ENCODE peak calls at places on chromosomes 13 and 19, in four cellular contexts. W is PC-9, A is GM23248, P is IMR-90. T is an unnamed sample.

GRCh38 chr19:57351867-57352266 is 796 bp downstream of the ZNF304 start:
- DNase-seq in A (peak; percentile 69), W (no peak), P (peak; percentile 4), T (peak; percentile 8)

GRCh38 chr19:56942749-56943148 is 102.2 kb upstream of the PEG3 start:
- DNase-seq in A (peak; percentile 2), P (no peak), W (no peak), T (peak; percentile 1)

GRCh38 chr19:23093832-23094231 is 23.0 kb upstream of the ZNF730 start:
- DNase-seq in P (no peak), A (no peak), W (no peak), T (no peak)

GRCh38 chr13:22175211-22175610 is 504.3 kb downstream of the FGF9 start:
- DNase-seq in W (no peak), P (no peak), A (no peak), T (no peak)

GRCh38 chr19:4455742-4456565 is 1.6 kb downstream of the UBXN6 start:
- DNase-seq in W (no peak), P (peak; percentile 84), A (peak; percentile 92), T (peak; percentile 57)

GRCh38 chr13:47696677-47697076 is 304.4 kb downstream of the SUCLA2 start:
- DNase-seq in P (no peak), A (no peak), W (no peak), T (no peak)

GRCh38 chr19:53212703-53213320 is 19.7 kb upstream of the ZNF665 start:
- DNase-seq in P (no peak), A (no peak), W (no peak), T (no peak)

GRCh38 chr19:412356-413355 is 3.7 kb upstream of the C2CD4C start:
- DNase-seq in W (no peak), P (no peak), A (no peak), T (no peak)

GRCh38 chr19:2887391-2887914 is 13.3 kb upstream of the ZNF57 start:
- DNase-seq in A (peak; percentile 80), P (peak; percentile 61), W (no peak), T (peak; percentile 70)

GRCh38 chr13:50387124-50387581 is 371.9 kb downstream of the KCNRG start:
- DNase-seq in P (peak; percentile 42), W (peak; percentile 45), A (peak; percentile 47), T (peak; percentile 40)

GRCh38 chr13:88424463-88424862 is 753.3 kb downstream of the SLITRK5 start:
- DNase-seq in P (no peak), A (no peak), W (no peak), T (no peak)

GRCh38 chr13:95281258-95281602 is 20.0 kb downstream of the ABCC4 start:
- DNase-seq in W (no peak), A (no peak), P (no peak), T (peak; percentile 51)

GRCh38 chr13:36820222-36820621 is 1.2 kb downstream of the RFXAP start:
- DNase-seq in W (no peak), A (peak; percentile 24), P (no peak), T (no peak)

GRCh38 chr13:70171151-70171550 is 62.9 kb upstream of the KLHL1 start:
- DNase-seq in P (no peak), W (no peak), A (no peak), T (no peak)

GRCh38 chr13:24683833-24684599 is 3.8 kb downstream of the ATP12A start:
- DNase-seq in W (peak; percentile 51), A (peak; percentile 70), P (peak; percentile 23), T (peak; percentile 23)

GRCh38 chr19:55424518-55424917 is 16.9 kb upstream of the UBE2S start:
- DNase-seq in W (no peak), A (no peak), P (no peak), T (no peak)

GRCh38 chr19:40629346-40629745 is 28.2 kb downstream of the LTBP4 start:
- DNase-seq in A (no peak), W (no peak), P (no peak), T (no peak)
- H3K4me3 ChIP-seq in A (no peak overlapping the region), W (no peak overlapping the region), P (no peak overlapping the region), T (no peak overlapping the region)

GRCh38 chr13:44320611-44321010 is 53.0 kb upstream of the SERP2 start:
- DNase-seq in A (no peak), P (no peak), W (no peak), T (no peak)

GRCh38 chr13:44312898-44313551 is 60.6 kb upstream of the SERP2 start:
- DNase-seq in P (peak; percentile 95), W (peak; percentile 33), A (peak; percentile 94), T (peak; percentile 83)

GRCh38 chr13:44321961-44322360 is 51.7 kb upstream of the SERP2 start:
- DNase-seq in P (no peak), W (no peak), A (no peak), T (no peak)

GRCh38 chr13:44313674-44314073 is 60.0 kb upstream of the SERP2 start:
- DNase-seq in P (peak; percentile 91), A (peak; percentile 88), W (peak; percentile 9), T (peak; percentile 80)

DNA sequence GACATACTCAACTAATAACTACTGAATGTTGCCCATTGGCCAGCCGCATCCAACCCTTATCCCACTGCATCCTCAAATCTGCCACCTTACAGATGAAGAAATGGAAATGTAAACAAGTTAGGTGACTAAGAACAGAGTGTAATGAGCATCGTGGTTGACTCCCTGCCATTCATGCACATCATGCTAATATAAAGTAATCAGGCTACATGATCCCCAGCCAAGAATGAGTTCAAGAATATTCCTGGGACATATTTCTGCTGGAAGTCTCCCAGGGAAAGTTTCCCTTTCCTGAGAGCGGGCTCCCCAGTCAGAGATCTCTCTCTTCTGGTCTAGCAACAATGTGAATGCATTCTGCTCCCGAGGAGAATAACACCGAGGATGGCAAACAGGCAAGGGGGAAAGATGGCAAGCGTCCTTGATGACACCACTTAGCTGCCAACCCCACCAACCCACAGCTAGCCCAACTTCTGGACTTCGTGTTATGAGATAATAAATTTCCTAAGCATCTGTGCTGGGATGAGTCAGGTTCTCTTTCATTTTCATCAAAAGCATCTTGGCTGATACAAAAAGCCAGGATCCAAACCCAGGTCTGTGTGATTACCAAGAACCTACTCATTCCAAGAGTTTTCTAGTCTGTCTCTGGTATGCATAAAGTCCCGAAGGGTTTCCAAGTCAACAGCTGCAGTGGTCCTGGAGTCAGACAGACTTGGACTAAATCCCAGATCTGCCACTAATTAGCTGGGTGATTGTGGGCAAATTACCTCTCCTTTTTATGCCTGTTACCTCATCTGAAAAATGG is 55.7 kb upstream of the SERP2 start:
- DNase-seq in A (peak; percentile 69), P (peak; percentile 72), W (no peak), T (peak; percentile 86)
- H3K4me3 ChIP-seq in A (peak overlapping the region; percentile 56), P (no peak overlapping the region), W (no peak overlapping the region), T (peak overlapping the region; percentile 25)

GRCh38 chr19:19345970-19346369 is 25.3 kb downstream of the MAU2 start:
- DNase-seq in P (no peak), A (no peak), W (no peak), T (no peak)
- H3K4me3 ChIP-seq in P (no peak overlapping the region), A (no peak overlapping the region), W (no peak overlapping the region), T (no peak overlapping the region)

GRCh38 chr13:57631607-57632275 is at the start of gene PCDH17:
- DNase-seq in W (no peak), A (peak; percentile 43), P (no peak), T (peak; percentile 4)

GRCh38 chr13:57627663-57628062 is 3.9 kb upstream of the PCDH17 start:
- DNase-seq in A (peak; percentile 36), P (peak; percentile 2), W (no peak), T (peak; percentile 7)

GRCh38 chr13:57630661-57631606 is 610 bp upstream of the PCDH17 start:
- DNase-seq in P (no peak), A (peak; percentile 23), W (no peak), T (no peak)

GRCh38 chr13:57629391-57629804 is 2.1 kb upstream of the PCDH17 start:
- DNase-seq in A (peak; percentile 14), W (no peak), P (no peak), T (no peak)

GRCh38 chr13:57629821-57630235 is 1.7 kb upstream of the PCDH17 start:
- DNase-seq in P (peak; percentile 42), A (peak; percentile 67), W (no peak), T (peak; percentile 64)
- H3K4me3 ChIP-seq in P (peak overlapping the region; percentile 31), A (peak overlapping the region; percentile 37), W (no peak overlapping the region), T (peak overlapping the region; percentile 51)

GRCh38 chr19:10478476-10478875 is 24.7 kb downstream of the KEAP1 start:
- DNase-seq in P (peak; percentile 36), A (peak; percentile 41), W (no peak), T (peak; percentile 28)
- H3K4me3 ChIP-seq in P (peak overlapping the region; percentile 9), A (peak overlapping the region; percentile 37), W (peak overlapping the region; percentile 41), T (peak overlapping the region; percentile 65)